ENCODE peak calls at places on chromosomes 16 and 17, in five cellular contexts. C is stomach, Y is neuronal stem cell, I is cardiac muscle cell, Q is DND-41. N is an unnamed sample.
A peak's percentile ranks its signal among the peaks of the same experiment; 100 is the strongest.

GRCh38 chr16:84095466-84095865 is 21.3 kb downstream of the MBTPS1 start:
- DNase-seq in C (no peak), Y (no peak), I (no peak), Q (no peak), N (no peak)

GRCh38 chr16:12486386-12486785 is 317.3 kb downstream of the CPPED1 start:
- DNase-seq in C (no peak), Y (no peak), I (no peak), Q (no peak), N (no peak)

GRCh38 chr16:4260360-4260759 is 12.5 kb downstream of the TFAP4 start:
- DNase-seq in C (peak; percentile 93), Y (no peak), I (no peak), Q (no peak), N (no peak)

GRCh38 chr17:46865100-46865499 is 13.7 kb downstream of the WNT9B start:
- DNase-seq in C (no peak), Y (no peak), I (peak; percentile 23), Q (peak; percentile 79), N (no peak)

GRCh38 chr16:49128740-49129139 is 152.9 kb downstream of the CBLN1 start:
- DNase-seq in C (no peak), Y (no peak), I (no peak), Q (no peak), N (no peak)

GRCh38 chr16:30989469-30990047 is 4.6 kb downstream of the HSD3B7 start:
- DNase-seq in C (no peak), Y (no peak), I (no peak), Q (no peak), N (no peak)

GRCh38 chr17:323721-324139 is 28.9 kb downstream of the RPH3AL start:
- DNase-seq in C (no peak), Y (no peak), I (no peak), Q (no peak), N (no peak)

GRCh38 chr17:27078296-27078695 is 215.6 kb upstream of the WSB1 start:
- DNase-seq in C (no peak), Y (no peak), I (no peak), Q (no peak), N (no peak)

GRCh38 chr16:48971571-48972071 is 310.0 kb downstream of the CBLN1 start:
- DNase-seq in C (no peak), Y (no peak), I (no peak), Q (no peak), N (no peak)

GRCh38 chr17:63041251-63041650 is 75.2 kb downstream of the TANC2 start:
- DNase-seq in C (no peak), Y (no peak), I (no peak), Q (no peak), N (no peak)

GRCh38 chr17:76199466-76199865 is 40.8 kb downstream of the RNF157 start:
- DNase-seq in C (no peak), Y (no peak), I (no peak), Q (peak; percentile 66), N (no peak)

GRCh38 chr17:38464723-38465419 is 36.6 kb downstream of the ARHGAP23 start:
- DNase-seq in C (peak; percentile 70), Y (no peak), I (no peak), Q (no peak), N (no peak)

GRCh38 chr17:74822329-74823175 is 37.1 kb downstream of the GRIN2C start:
- DNase-seq in C (no peak), Y (no peak), I (no peak), Q (no peak), N (no peak)

GRCh38 chr17:73585583-73585982 is 58.7 kb downstream of the SDK2 start:
- DNase-seq in C (no peak), Y (no peak), I (no peak), Q (no peak), N (no peak)

GRCh38 chr17:45052052-45052772 is 780 bp upstream of the DCAKD start:
- DNase-seq in C (peak; percentile 53), Y (peak; percentile 39), I (peak; percentile 37), Q (peak; percentile 70), N (peak; percentile 33)

GRCh38 chr16:2817496-2818277 is 650 bp downstream of the PRSS21 start:
- DNase-seq in C (no peak), Y (no peak), I (no peak), Q (no peak), N (no peak)

GRCh38 chr16:77540656-77541055 is 105.8 kb upstream of the ADAMTS18 start:
- DNase-seq in C (no peak), Y (no peak), I (no peak), Q (no peak), N (no peak)

GRCh38 chr16:11722468-11722808 is 20.2 kb downstream of the TXNDC11 start:
- DNase-seq in C (no peak), Y (no peak), I (no peak), Q (no peak), N (no peak)

GRCh38 chr16:67169011-67169451 is 1.3 kb upstream of the NOL3 start:
- DNase-seq in C (no peak), Y (no peak), I (no peak), Q (no peak), N (no peak)

GRCh38 chr16:67169642-67170167 is 633 bp upstream of the NOL3 start:
- DNase-seq in C (no peak), Y (no peak), I (peak; percentile 76), Q (peak; percentile 49), N (no peak)

GRCh38 chr16:67166035-67166882 is 1.7 kb downstream of the HSF4 start:
- DNase-seq in C (no peak), Y (no peak), I (no peak), Q (no peak), N (no peak)

GRCh38 chr16:67166883-67167168 is 2.3 kb downstream of the HSF4 start:
- DNase-seq in C (no peak), Y (no peak), I (no peak), Q (no peak), N (no peak)

GRCh38 chr16:67167588-67167987 is 2.8 kb upstream of the NOL3 start:
- DNase-seq in C (no peak), Y (no peak), I (no peak), Q (no peak), N (no peak)
- H3K27me3 ChIP-seq in C (peaks cover 72% of the 10 kb centered on the region), Y (peaks cover 61% of the 10 kb centered on the region), I (peaks cover 68% of the 10 kb centered on the region), Q (no peaks in the 10 kb centered on the region), N (no peaks in the 10 kb centered on the region)

DNA sequence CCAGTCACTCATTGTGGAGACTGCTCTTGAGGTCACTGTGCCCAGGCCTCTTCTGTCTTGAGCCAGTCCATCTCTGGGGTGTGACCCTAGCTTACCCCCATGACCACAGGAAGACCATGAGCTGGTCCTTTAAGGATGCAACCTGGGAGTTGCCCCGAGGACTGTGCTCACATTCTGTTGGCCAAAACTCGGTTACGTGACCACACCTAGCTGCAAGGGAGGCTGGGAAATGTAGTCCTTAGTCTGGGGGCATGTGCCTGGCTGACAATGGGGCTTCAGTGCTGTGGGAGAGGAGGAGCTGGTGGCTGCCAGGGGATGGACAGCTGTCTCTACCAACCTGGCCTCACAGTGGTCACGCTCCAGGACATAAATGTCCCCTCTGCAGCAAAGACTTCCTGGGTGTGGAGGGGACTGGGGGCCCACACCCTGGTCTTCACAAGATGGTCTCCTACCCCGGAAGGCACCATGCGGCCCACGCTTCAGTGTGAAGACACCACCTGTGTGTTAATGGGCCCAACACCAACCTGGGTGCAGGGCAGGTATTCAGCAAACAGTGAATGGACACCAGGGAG is 55.4 kb downstream of the JPH3 start:
- DNase-seq in C (no peak), Y (no peak), I (no peak), Q (no peak), N (peak; percentile 47)
- H3K27me3 ChIP-seq in C (peaks cover 59% of the 10 kb centered on the region), Y (no peaks in the 10 kb centered on the region), I (no peaks in the 10 kb centered on the region), Q (no peaks in the 10 kb centered on the region), N (no peaks in the 10 kb centered on the region)

GRCh38 chr16:14223632-14224031 is 152.5 kb downstream of the MRTFB start:
- DNase-seq in C (no peak), Y (no peak), I (no peak), Q (no peak), N (no peak)

GRCh38 chr16:14219983-14220382 is 148.9 kb downstream of the MRTFB start:
- DNase-seq in C (no peak), Y (no peak), I (no peak), Q (no peak), N (no peak)

DNA sequence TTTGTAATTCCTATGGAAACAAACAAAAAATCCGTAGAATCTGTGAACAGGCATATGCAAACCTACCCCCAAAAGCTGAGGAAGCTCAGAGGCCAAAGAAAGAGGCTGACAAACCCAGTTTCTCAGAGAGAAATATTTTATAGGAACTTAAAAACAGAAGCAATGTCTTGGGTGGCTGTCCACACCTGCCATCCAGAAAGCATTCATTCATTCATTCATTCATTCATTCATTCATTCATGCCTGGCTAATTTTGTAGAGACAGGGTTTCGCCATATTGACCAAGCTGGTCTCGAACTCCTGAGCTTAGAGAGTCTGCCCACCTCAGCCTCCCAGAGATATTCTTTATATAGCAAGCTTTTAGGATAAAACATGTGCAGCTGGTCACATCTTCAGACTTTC is 154.3 kb downstream of the MRTFB start:
- DNase-seq in C (no peak), Y (no peak), I (no peak), Q (no peak), N (no peak)
- H3K27me3 ChIP-seq in C (no peaks in the 10 kb centered on the region), Y (no peaks in the 10 kb centered on the region), I (no peaks in the 10 kb centered on the region), Q (no peaks in the 10 kb centered on the region), N (no peaks in the 10 kb centered on the region)

GRCh38 chr17:79529661-79530081 is 81.2 kb downstream of the RBFOX3 start:
- DNase-seq in C (no peak), Y (no peak), I (no peak), Q (no peak), N (no peak)

GRCh38 chr17:79528592-79529125 is 82.2 kb downstream of the RBFOX3 start:
- DNase-seq in C (no peak), Y (no peak), I (no peak), Q (no peak), N (no peak)

GRCh38 chr17:79524201-79524882 is 86.5 kb downstream of the RBFOX3 start:
- DNase-seq in C (no peak), Y (no peak), I (no peak), Q (no peak), N (no peak)

GRCh38 chr17:79525793-79526677 is 84.8 kb downstream of the RBFOX3 start:
- DNase-seq in C (no peak), Y (no peak), I (no peak), Q (no peak), N (no peak)

DNA sequence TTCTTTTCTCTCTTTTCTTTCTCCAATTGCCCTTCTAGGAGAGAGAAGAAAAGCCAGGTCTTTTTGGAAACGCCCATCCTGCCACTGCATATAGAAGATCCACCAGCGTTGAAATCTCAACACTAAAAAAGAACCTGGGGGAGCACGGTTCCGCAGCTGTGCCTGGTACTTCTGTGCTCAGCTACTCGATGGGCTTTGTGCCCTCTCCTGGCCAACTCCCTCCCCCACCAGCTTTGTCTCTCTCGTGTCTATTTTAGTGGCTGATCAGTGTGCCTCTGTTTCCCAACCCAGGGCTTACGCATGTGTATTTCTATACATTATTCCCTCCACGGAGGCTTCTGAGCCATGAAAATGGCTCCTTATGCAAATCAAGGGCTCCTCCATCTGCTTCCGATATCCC is 83.6 kb downstream of the RBFOX3 start:
- DNase-seq in C (no peak), Y (no peak), I (no peak), Q (no peak), N (no peak)
- H3K27me3 ChIP-seq in C (peaks cover 98% of the 10 kb centered on the region), Y (no peaks in the 10 kb centered on the region), I (peaks cover 9% of the 10 kb centered on the region), Q (peaks cover 44% of the 10 kb centered on the region), N (no peaks in the 10 kb centered on the region)

DNA sequence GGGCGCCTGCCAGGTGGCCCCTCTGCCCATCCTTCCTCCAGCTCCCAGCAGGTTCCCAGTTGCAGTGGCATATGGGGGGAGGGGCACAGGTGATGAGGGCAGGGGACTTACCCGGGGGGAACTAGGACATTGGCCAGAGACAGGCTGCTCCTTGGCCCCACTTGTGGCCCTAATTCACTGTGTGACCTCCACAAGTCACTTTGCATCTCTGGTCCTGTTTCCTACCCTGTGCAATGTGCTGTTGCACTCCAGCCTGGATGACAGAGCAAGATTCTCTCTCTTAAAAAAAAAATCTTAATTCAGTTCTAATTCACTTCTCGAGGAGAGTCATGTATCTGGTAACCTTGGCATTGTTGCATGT is 46.4 kb upstream of the AMZ2 start:
- DNase-seq in C (no peak), Y (no peak), I (no peak), Q (no peak), N (no peak)
- H3K27me3 ChIP-seq in C (peaks cover 61% of the 10 kb centered on the region), Y (peaks cover 36% of the 10 kb centered on the region), I (peaks cover 86% of the 10 kb centered on the region), Q (no peaks in the 10 kb centered on the region), N (peaks cover 19% of the 10 kb centered on the region)

N was measured in Caco-2.